ENCODE peak calls at places on chromosomes 6 and 20, in six cellular contexts. One of them, this sample, is unnamed.

GRCh38 chr6:159535629-159536028 is 157.4 kb downstream of the SOD2 start:
- DNase-seq in cardiac fibroblast: no peak
- DNase-seq in iPS DF 6.9: no peak
- DNase-seq in epithelial cell of esophagus: no peak
- DNase-seq in A549: no peak
- DNase-seq in CD4-positive, CD25-positive, alpha-beta regulatory T cell: no peak
- DNase-seq in this sample: no peak

GRCh38 chr6:166932116-166932515 is 24.2 kb downstream of the RNASET2 start:
- DNase-seq in cardiac fibroblast: no peak
- DNase-seq in iPS DF 6.9: no peak
- DNase-seq in epithelial cell of esophagus: no peak
- DNase-seq in A549: no peak
- DNase-seq in CD4-positive, CD25-positive, alpha-beta regulatory T cell: no peak
- DNase-seq in this sample: no peak

GRCh38 chr20:4369798-4370124 is 351.9 kb upstream of the PRND start:
- DNase-seq in cardiac fibroblast: no peak
- DNase-seq in iPS DF 6.9: no peak
- DNase-seq in epithelial cell of esophagus: peak
- DNase-seq in A549: no peak
- DNase-seq in CD4-positive, CD25-positive, alpha-beta regulatory T cell: no peak
- DNase-seq in this sample: peak

GRCh38 chr6:138590796-138591709 is 91.8 kb upstream of the NHSL1 start:
- DNase-seq in cardiac fibroblast: peak
- DNase-seq in iPS DF 6.9: peak
- DNase-seq in epithelial cell of esophagus: peak
- DNase-seq in A549: peak
- DNase-seq in CD4-positive, CD25-positive, alpha-beta regulatory T cell: peak
- DNase-seq in this sample: peak

GRCh38 chr6:43389713-43390265 is 20.3 kb upstream of the ZNF318 start:
- DNase-seq in cardiac fibroblast: no peak
- DNase-seq in iPS DF 6.9: no peak
- DNase-seq in epithelial cell of esophagus: no peak
- DNase-seq in A549: no peak
- DNase-seq in CD4-positive, CD25-positive, alpha-beta regulatory T cell: no peak
- DNase-seq in this sample: no peak

GRCh38 chr20:61704661-61705060 is 361.0 kb downstream of the TAF4 start:
- DNase-seq in cardiac fibroblast: no peak
- DNase-seq in iPS DF 6.9: no peak
- DNase-seq in epithelial cell of esophagus: no peak
- DNase-seq in A549: no peak
- DNase-seq in CD4-positive, CD25-positive, alpha-beta regulatory T cell: no peak
- DNase-seq in this sample: no peak

GRCh38 chr6:31070711-31071197 is 41.6 kb downstream of the C6orf15 start:
- DNase-seq in cardiac fibroblast: peak
- DNase-seq in iPS DF 6.9: peak
- DNase-seq in epithelial cell of esophagus: peak
- DNase-seq in A549: peak
- DNase-seq in CD4-positive, CD25-positive, alpha-beta regulatory T cell: no peak
- DNase-seq in this sample: peak

GRCh38 chr6:169810066-169810989 is 58.9 kb downstream of the ERMARD start:
- DNase-seq in cardiac fibroblast: no peak
- DNase-seq in iPS DF 6.9: peak
- DNase-seq in epithelial cell of esophagus: peak
- DNase-seq in A549: no peak
- DNase-seq in CD4-positive, CD25-positive, alpha-beta regulatory T cell: no peak
- DNase-seq in this sample: peak

GRCh38 chr6:112337209-112337638 is 9.9 kb upstream of the RFPL4B start:
- DNase-seq in cardiac fibroblast: peak
- DNase-seq in iPS DF 6.9: peak
- DNase-seq in epithelial cell of esophagus: peak
- DNase-seq in A549: peak
- DNase-seq in CD4-positive, CD25-positive, alpha-beta regulatory T cell: no peak
- DNase-seq in this sample: peak

GRCh38 chr6:52389264-52389625 is 27.3 kb downstream of the PAQR8 start:
- DNase-seq in cardiac fibroblast: no peak
- DNase-seq in iPS DF 6.9: no peak
- DNase-seq in epithelial cell of esophagus: no peak
- DNase-seq in A549: no peak
- DNase-seq in CD4-positive, CD25-positive, alpha-beta regulatory T cell: no peak
- DNase-seq in this sample: no peak

GRCh38 chr6:12749531-12750379 is 33.2 kb downstream of the PHACTR1 start:
- DNase-seq in cardiac fibroblast: no peak
- DNase-seq in iPS DF 6.9: no peak
- DNase-seq in epithelial cell of esophagus: no peak
- DNase-seq in A549: no peak
- DNase-seq in CD4-positive, CD25-positive, alpha-beta regulatory T cell: no peak
- DNase-seq in this sample: no peak

GRCh38 chr6:107936162-107936909 is 21.7 kb downstream of the SEC63 start:
- DNase-seq in cardiac fibroblast: no peak
- DNase-seq in iPS DF 6.9: no peak
- DNase-seq in epithelial cell of esophagus: no peak
- DNase-seq in A549: no peak
- DNase-seq in CD4-positive, CD25-positive, alpha-beta regulatory T cell: no peak
- DNase-seq in this sample: no peak

GRCh38 chr20:58260006-58260405 is 31.6 kb upstream of the ANKRD60 start:
- DNase-seq in cardiac fibroblast: no peak
- DNase-seq in iPS DF 6.9: no peak
- DNase-seq in epithelial cell of esophagus: no peak
- DNase-seq in A549: no peak
- DNase-seq in CD4-positive, CD25-positive, alpha-beta regulatory T cell: no peak
- DNase-seq in this sample: no peak

GRCh38 chr6:4102687-4103244 is 23.8 kb upstream of the FAM217A start:
- DNase-seq in cardiac fibroblast: no peak
- DNase-seq in iPS DF 6.9: no peak
- DNase-seq in epithelial cell of esophagus: no peak
- DNase-seq in A549: no peak
- DNase-seq in CD4-positive, CD25-positive, alpha-beta regulatory T cell: no peak
- DNase-seq in this sample: no peak

GRCh38 chr6:18218233-18218632 is 46.1 kb downstream of the DEK start:
- DNase-seq in cardiac fibroblast: no peak
- DNase-seq in iPS DF 6.9: no peak
- DNase-seq in epithelial cell of esophagus: no peak
- DNase-seq in A549: no peak
- DNase-seq in CD4-positive, CD25-positive, alpha-beta regulatory T cell: no peak
- DNase-seq in this sample: no peak
- H3K4me3 ChIP-seq in cardiac fibroblast: no peak
- H3K4me3 ChIP-seq in iPS DF 6.9: no peak
- H3K4me3 ChIP-seq in epithelial cell of esophagus: no peak
- H3K4me3 ChIP-seq in A549: no peak
- H3K4me3 ChIP-seq in CD4-positive, CD25-positive, alpha-beta regulatory T cell: no peak
- H3K4me3 ChIP-seq in this sample: no peak

DNA sequence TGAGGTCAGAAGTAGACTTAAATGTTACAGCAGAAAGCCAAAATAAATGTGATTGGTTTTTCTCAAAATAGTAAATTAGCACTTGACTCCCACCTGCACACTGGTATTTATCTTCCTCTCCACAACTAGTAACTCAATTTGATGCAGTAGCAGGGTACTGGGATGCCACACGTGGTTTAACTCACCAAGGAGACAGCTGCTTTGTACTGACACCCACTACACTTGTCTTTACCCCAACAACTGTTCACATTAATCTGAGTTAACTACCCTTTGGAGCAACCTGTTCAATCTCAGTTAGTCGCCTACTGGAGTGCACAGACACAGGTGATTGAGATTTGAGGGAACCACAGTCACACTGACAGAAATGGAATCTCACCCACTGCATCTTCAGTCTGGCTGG is 242.1 kb downstream of the PRKN start:
- DNase-seq in cardiac fibroblast: no peak
- DNase-seq in iPS DF 6.9: no peak
- DNase-seq in epithelial cell of esophagus: no peak
- DNase-seq in A549: no peak
- DNase-seq in CD4-positive, CD25-positive, alpha-beta regulatory T cell: no peak
- DNase-seq in this sample: peak
- H3K4me3 ChIP-seq in cardiac fibroblast: no peak
- H3K4me3 ChIP-seq in iPS DF 6.9: no peak
- H3K4me3 ChIP-seq in epithelial cell of esophagus: no peak
- H3K4me3 ChIP-seq in A549: no peak
- H3K4me3 ChIP-seq in CD4-positive, CD25-positive, alpha-beta regulatory T cell: no peak
- H3K4me3 ChIP-seq in this sample: no peak

GRCh38 chr20:14984768-14985622 is 647.6 kb upstream of the FLRT3 start:
- DNase-seq in cardiac fibroblast: no peak
- DNase-seq in iPS DF 6.9: no peak
- DNase-seq in epithelial cell of esophagus: no peak
- DNase-seq in A549: peak
- DNase-seq in CD4-positive, CD25-positive, alpha-beta regulatory T cell: no peak
- DNase-seq in this sample: no peak
- H3K4me3 ChIP-seq in cardiac fibroblast: no peak
- H3K4me3 ChIP-seq in iPS DF 6.9: no peak
- H3K4me3 ChIP-seq in epithelial cell of esophagus: no peak
- H3K4me3 ChIP-seq in A549: no peak
- H3K4me3 ChIP-seq in CD4-positive, CD25-positive, alpha-beta regulatory T cell: no peak
- H3K4me3 ChIP-seq in this sample: no peak

GRCh38 chr20:46563170-46563847 is 12.9 kb upstream of the OCSTAMP start:
- DNase-seq in cardiac fibroblast: no peak
- DNase-seq in iPS DF 6.9: no peak
- DNase-seq in epithelial cell of esophagus: no peak
- DNase-seq in A549: no peak
- DNase-seq in CD4-positive, CD25-positive, alpha-beta regulatory T cell: no peak
- DNase-seq in this sample: no peak
- H3K4me3 ChIP-seq in cardiac fibroblast: no peak
- H3K4me3 ChIP-seq in iPS DF 6.9: no peak
- H3K4me3 ChIP-seq in epithelial cell of esophagus: no peak
- H3K4me3 ChIP-seq in A549: no peak
- H3K4me3 ChIP-seq in CD4-positive, CD25-positive, alpha-beta regulatory T cell: no peak
- H3K4me3 ChIP-seq in this sample: no peak

This sample was measured in OCI-LY7.